ENCODE peak calls at places on chromosome 5, in six cellular contexts. U is K562, R is breast epithelium, Y is spleen, D is stomach, S is sigmoid colon. P is an unnamed sample.

GRCh38 chr5:41065691-41066335 is 5.3 kb downstream of the MROH2B start:
- DNase-seq in U (no peak), R (no peak), D (no peak), Y (no peak), S (no peak), P (no peak)

GRCh38 chr5:139388198-139388821 is 1.4 kb downstream of the MZB1 start:
- DNase-seq in S (no peak), Y (peak), D (peak), R (peak), U (no peak), P (no peak)

GRCh38 chr5:123107343-123108240 is 18.6 kb downstream of the PRDM6 start:
- DNase-seq in D (no peak), S (no peak), U (no peak), R (no peak), Y (no peak), P (no peak)

GRCh38 chr5:124649548-124650501 is 96.6 kb downstream of the ZNF608 start:
- DNase-seq in D (peak), R (peak), U (peak), Y (peak), S (no peak), P (no peak)

GRCh38 chr5:145945620-145946111 is 9.3 kb downstream of the SH3RF2 start:
- DNase-seq in D (no peak), Y (no peak), U (no peak), R (no peak), S (no peak), P (no peak)

GRCh38 chr5:61327761-61328753 is 4.0 kb upstream of the ZSWIM6 start:
- DNase-seq in R (no peak), D (no peak), Y (no peak), U (peak), S (no peak), P (no peak)

GRCh38 chr5:3103241-3103855 is 351.9 kb upstream of the IRX2 start:
- DNase-seq in R (no peak), D (no peak), Y (peak), S (no peak), U (no peak), P (no peak)

GRCh38 chr5:177327539-177328522 is 16.1 kb upstream of the MXD3 start:
- DNase-seq in U (no peak), S (no peak), D (no peak), Y (no peak), R (no peak), P (no peak)

GRCh38 chr5:176337913-176338312 is 23.7 kb downstream of the KIAA1191 start:
- DNase-seq in D (no peak), S (no peak), U (no peak), Y (no peak), R (no peak), P (no peak)

GRCh38 chr5:130277522-130277921 is 373.3 kb downstream of the CHSY3 start:
- DNase-seq in R (no peak), Y (peak), S (no peak), U (no peak), D (no peak), P (no peak)

GRCh38 chr5:24222866-24223265 is 421.9 kb downstream of the CDH10 start:
- DNase-seq in D (no peak), U (no peak), R (no peak), S (no peak), Y (no peak), P (no peak)

GRCh38 chr5:151174612-151175101 is 17.1 kb upstream of the ANXA6 start:
- DNase-seq in R (no peak), D (no peak), S (no peak), Y (no peak), U (no peak), P (peak)

GRCh38 chr5:86011937-86012336 is 605.8 kb upstream of the COX7C start:
- DNase-seq in U (no peak), R (no peak), S (no peak), Y (no peak), D (no peak), P (no peak)

GRCh38 chr5:26229848-26230247 is 808.5 kb downstream of the CDH9 start:
- DNase-seq in S (no peak), Y (no peak), U (no peak), R (no peak), D (no peak), P (no peak)

GRCh38 chr5:174448662-174449061 is 275.7 kb upstream of the MSX2 start:
- DNase-seq in S (no peak), D (no peak), U (no peak), R (no peak), Y (no peak), P (no peak)

GRCh38 chr5:94707359-94707758 is 88.9 kb downstream of the SLF1 start:
- DNase-seq in U (no peak), S (no peak), D (no peak), R (no peak), Y (no peak), P (no peak)

GRCh38 chr5:113281194-113281593 is 153.6 kb downstream of the TSSK1B start:
- DNase-seq in R (no peak), D (no peak), Y (no peak), S (no peak), U (no peak), P (no peak)

GRCh38 chr5:172503925-172504730 is 49.8 kb upstream of the SH3PXD2B start:
- DNase-seq in S (peak), R (no peak), Y (peak), D (no peak), U (no peak), P (peak)

GRCh38 chr5:38579105-38579504 is 22.7 kb upstream of the LIFR start:
- DNase-seq in Y (no peak), S (no peak), R (no peak), D (no peak), U (no peak), P (no peak)

GRCh38 chr5:125612356-125613149 is 810.7 kb upstream of the GRAMD2B start:
- DNase-seq in Y (no peak), R (no peak), D (no peak), S (peak), U (no peak), P (no peak)

GRCh38 chr5:32545102-32545847 is 40.1 kb upstream of the SUB1 start:
- DNase-seq in U (no peak), S (no peak), R (no peak), Y (no peak), D (no peak), P (no peak)

GRCh38 chr5:172683264-172683663 is 42.2 kb downstream of the NEURL1B start:
- DNase-seq in S (no peak), D (no peak), R (no peak), U (no peak), Y (no peak), P (no peak)

GRCh38 chr5:53994148-53994547 is 316.2 kb downstream of the ARL15 start:
- DNase-seq in S (no peak), U (no peak), R (no peak), D (no peak), Y (no peak), P (no peak)

GRCh38 chr5:14958196-14958595 is 86.6 kb upstream of the ANKH start:
- DNase-seq in S (no peak), Y (no peak), D (no peak), U (no peak), R (no peak), P (no peak)

GRCh38 chr5:3954189-3954588 is 358.6 kb downstream of the IRX1 start:
- DNase-seq in R (no peak), U (no peak), D (no peak), S (no peak), Y (no peak), P (no peak)

GRCh38 chr5:149563461-149563860 is 12.2 kb upstream of the CSNK1A1 start:
- DNase-seq in R (no peak), U (no peak), Y (no peak), S (no peak), D (no peak), P (no peak)

GRCh38 chr5:99032234-99033013 is 103.6 kb upstream of the CHD1 start:
- DNase-seq in R (peak), U (peak), Y (no peak), D (peak), S (no peak), P (no peak)

GRCh38 chr5:167950126-167950721 is 341.2 kb upstream of the WWC1 start:
- DNase-seq in S (no peak), D (no peak), U (peak), R (peak), Y (no peak), P (no peak)

GRCh38 chr5:22764736-22765135 is 88.4 kb downstream of the CDH12 start:
- DNase-seq in R (no peak), S (no peak), U (no peak), D (no peak), Y (no peak), P (no peak)

DNA sequence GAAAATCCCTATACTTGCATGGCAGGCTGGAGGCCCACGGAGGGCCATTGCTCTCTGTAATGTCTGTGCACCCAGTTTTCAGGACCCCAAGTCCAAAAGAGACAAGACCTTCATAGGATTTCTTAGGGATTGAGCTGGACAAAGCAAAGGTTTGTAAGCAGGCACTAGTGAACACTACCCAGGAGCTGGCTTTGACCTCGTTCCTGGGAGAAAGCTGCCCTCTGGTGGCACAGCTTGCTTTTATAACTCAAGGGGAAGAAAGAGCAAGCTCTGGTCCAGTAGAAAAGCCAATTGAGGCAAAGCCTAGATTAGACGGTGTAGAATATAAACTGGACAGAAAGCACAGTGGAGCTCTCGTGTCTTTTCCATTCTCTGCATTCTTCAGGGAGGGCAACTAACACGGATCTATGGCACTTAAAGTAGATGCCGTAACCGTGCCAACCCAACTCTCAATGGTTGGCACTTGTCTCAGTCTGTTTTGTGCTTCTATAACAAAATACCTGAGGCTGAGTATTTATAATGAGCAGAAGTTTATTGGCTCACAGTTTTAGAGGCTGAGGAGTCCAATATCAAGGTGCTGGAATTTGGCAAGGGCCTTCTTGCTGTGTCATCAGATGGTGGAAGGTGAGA is 7.9 kb downstream of the GABRP start:
- DNase-seq in D (peak), S (no peak), R (peak), U (peak), Y (no peak), P (no peak)
- TF ChIP-seq POLR2AphosphoS5 in D (no peak), S (no peak), R (no peak), U (no peak), Y (no peak), P (no peak)

DNA sequence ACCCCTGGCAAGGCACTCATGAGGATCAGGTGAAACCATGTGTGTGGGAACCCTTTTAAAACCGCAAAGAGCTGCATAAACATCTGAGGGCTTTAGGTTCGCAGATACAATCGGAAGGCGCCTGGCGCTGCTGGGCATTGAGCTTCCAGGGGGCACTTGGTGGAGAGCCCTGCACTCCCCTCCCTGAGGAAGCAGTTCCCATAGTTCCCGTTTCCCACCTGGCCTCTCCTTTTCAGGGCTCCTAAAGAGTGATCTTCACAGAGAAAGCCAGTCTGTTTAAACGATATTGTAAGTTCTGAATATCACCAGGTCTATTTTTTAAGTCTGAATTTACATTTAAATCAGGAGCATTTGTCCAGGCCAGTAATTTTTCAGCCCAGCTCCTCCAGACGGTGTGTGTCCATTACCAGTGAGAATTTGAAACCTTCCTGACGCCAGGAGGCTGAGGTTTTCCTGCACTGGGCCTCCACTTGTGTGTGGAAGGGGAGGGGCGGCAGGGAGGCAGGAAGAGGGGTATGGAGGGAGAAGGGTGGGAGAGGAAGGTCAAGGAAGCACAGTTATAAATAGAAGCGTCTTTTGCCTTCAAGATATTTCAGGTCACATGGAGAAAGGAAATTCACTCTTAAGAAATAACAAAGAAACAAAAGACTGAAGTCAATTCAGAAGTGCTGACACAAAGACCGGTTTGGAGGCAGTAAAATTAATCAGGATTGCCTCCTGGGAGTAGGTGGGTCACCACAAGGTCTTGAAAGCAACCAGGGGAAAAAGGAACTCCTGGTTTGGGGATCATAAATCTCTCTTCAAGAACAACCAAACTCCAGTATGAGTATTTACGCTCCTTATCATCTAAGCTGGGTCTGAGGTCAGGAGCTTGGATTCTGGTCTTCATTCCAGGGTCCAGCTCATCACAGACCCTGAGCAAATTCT is 14.3 kb upstream of the MGAT1 start:
- DNase-seq in R (no peak), D (no peak), S (peak), U (no peak), Y (no peak), P (no peak)
- TF ChIP-seq POLR2A in R (no peak), D (no peak), S (no peak), U (no peak), Y (no peak), P (no peak)

DNA sequence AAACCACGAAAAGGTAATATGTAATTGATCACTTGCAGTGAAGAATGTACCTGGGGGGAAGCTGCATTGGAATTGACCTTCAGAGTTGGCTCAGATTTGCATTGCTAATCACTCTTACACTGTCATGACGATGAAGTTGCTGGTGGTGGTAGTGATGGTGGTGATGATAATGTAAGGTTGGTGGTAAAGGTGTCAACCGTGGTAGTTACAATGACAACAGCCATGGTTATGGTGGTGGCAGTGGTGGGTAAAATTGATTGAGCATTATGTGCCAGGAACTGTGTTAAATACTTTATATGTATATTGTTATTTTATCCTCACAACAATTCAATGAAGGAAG is 282.4 kb downstream of the NR3C1 start:
- DNase-seq in Y (no peak), R (no peak), U (no peak), D (no peak), S (no peak), P (no peak)
- H3K4me3 ChIP-seq in Y (no peak), R (no peak), U (no peak), D (no peak), S (no peak), P (no peak)

DNA sequence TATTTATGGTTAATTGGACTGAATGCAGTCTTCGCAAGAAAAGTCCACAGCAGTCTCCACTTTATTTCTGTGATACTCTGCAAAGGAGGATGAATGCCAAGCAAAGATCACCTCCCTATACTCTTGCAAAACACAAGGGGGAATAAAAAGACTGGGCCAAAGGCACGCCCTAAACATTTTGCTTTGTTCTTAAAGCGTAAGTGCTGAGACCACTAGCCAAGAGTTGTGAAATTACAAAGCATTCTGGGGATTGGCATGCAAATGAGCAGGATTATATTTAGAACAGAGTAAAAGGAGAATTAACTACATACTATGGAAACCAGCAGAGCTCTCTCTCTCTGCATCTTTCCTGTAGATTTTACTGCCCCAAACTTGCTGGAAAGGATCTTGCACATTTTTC is 54.5 kb downstream of the DPYSL3 start:
- DNase-seq in S (peak), D (no peak), R (no peak), U (no peak), Y (no peak), P (no peak)
- TF ChIP-seq POLR2AphosphoS5 in S (peak), D (peak), R (no peak), U (no peak), Y (no peak), P (peak)

GRCh38 chr5:136018814-136019777 is 9.7 kb upstream of the TGFBI start:
- DNase-seq in S (peak), U (no peak), R (peak), Y (no peak), D (no peak), P (no peak)
- TF ChIP-seq POLR2A in S (no peak), U (no peak), R (no peak), Y (no peak), D (no peak), P (no peak)